ENCODE peak calls at places on chromosomes 2 and 18, in nine cellular contexts. L, U, V, O, M, G, H, K and D are unnamed samples.

GRCh38 chr2:143397886-143398614 is 268.8 kb downstream of the ARHGAP15 start:
- DNase-seq in G (no peak), U (no peak), H (no peak), O (peak), L (peak), M (no peak), K (no peak), V (peak), D (peak)

GRCh38 chr2:238653436-238654109 is 194.3 kb upstream of the TWIST2 start:
- DNase-seq in O (no peak), H (no peak), U (no peak), L (no peak), V (no peak), M (no peak), G (no peak), K (no peak), D (no peak)

GRCh38 chr2:38935568-38936172 is 46.0 kb downstream of the ARHGEF33 start:
- DNase-seq in G (no peak), M (no peak), O (no peak), L (peak), H (no peak), K (peak), V (peak), U (no peak), D (no peak)

GRCh38 chr2:3062476-3063260 is 314.9 kb downstream of the EIPR1 start:
- DNase-seq in V (no peak), H (no peak), O (no peak), M (no peak), K (no peak), G (no peak), U (no peak), L (no peak), D (no peak)

GRCh38 chr18:23982154-23983071 is 32.1 kb upstream of the TTC39C start:
- DNase-seq in L (peak), G (no peak), O (no peak), K (no peak), H (peak), M (no peak), V (peak), U (peak), D (no peak)

GRCh38 chr18:47150824-47151366 is 595 bp upstream of the HDHD2 start:
- DNase-seq in V (no peak), K (no peak), O (no peak), H (peak), G (peak), L (peak), U (peak), M (peak), D (no peak)

GRCh38 chr2:185628985-185629384 is 109.6 kb upstream of the FSIP2 start:
- DNase-seq in M (no peak), K (no peak), O (no peak), U (peak), G (no peak), H (peak), V (no peak), L (peak), D (no peak)

GRCh38 chr2:139271149-139271548 is 491.0 kb upstream of the NXPH2 start:
- DNase-seq in V (no peak), G (no peak), H (no peak), K (no peak), M (no peak), O (no peak), L (no peak), U (peak), D (no peak)

GRCh38 chr18:47899107-47899840 is 31.2 kb downstream of the SMAD2 start:
- DNase-seq in H (peak), U (peak), O (no peak), K (no peak), L (no peak), M (no peak), G (no peak), V (no peak), D (no peak)

GRCh38 chr18:31513189-31513907 is 15.4 kb downstream of the DSG2 start:
- DNase-seq in U (no peak), M (no peak), O (peak), V (peak), K (no peak), G (no peak), L (peak), H (no peak), D (no peak)

DNA sequence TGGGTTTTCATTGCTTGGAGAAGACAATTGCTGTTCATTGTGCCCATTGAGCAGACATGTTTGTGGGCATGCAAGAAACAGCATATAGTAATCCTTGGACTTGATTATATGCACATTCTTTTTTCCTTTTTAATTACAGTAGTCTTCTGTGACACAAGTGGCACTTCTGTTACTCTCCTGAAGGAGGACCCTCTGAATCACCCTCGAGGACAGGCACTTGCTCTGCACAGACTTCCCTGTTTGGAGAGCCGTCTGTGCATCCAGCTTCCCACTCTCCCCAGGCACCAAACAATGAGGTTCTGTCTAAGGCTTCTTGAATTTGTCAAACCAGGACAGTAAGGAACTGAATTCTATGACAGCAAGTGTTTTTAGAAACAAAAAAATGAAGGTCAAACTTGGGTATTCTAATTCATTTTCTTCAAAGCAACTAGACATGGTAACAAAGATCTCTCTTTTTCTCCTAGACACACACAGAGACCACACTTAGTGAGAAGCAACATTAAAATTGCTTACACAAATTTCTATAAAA is 844.6 kb upstream of the ID2 start:
- DNase-seq in U (no peak), M (no peak), K (no peak), H (no peak), V (no peak), G (no peak), O (no peak), L (no peak), D (no peak)
- TF ChIP-seq CTCF in U (no peak), M (no peak), K (no peak), H (no peak), V (no peak), G (no peak), O (no peak), L (no peak), D (no peak)

GRCh38 chr18:63263444-63263843 is 56.1 kb downstream of the BCL2 start:
- DNase-seq in V (no peak), G (no peak), U (no peak), K (no peak), M (no peak), H (no peak), O (no peak), L (no peak), D (no peak)
- H3K4me3 ChIP-seq in V (no peak), G (no peak), U (no peak), K (no peak), M (no peak), H (no peak), O (no peak), L (no peak), D (no peak)

GRCh38 chr2:95277246-95277906 is 3.1 kb downstream of the PROM2 start:
- DNase-seq in G (peak), H (no peak), L (no peak), O (no peak), U (peak), K (no peak), M (peak), V (no peak), D (no peak)
- TF ChIP-seq CTCF in G (peak), H (no peak), L (peak), O (no peak), U (peak), K (no peak), M (no peak), V (no peak), D (no peak)

DNA sequence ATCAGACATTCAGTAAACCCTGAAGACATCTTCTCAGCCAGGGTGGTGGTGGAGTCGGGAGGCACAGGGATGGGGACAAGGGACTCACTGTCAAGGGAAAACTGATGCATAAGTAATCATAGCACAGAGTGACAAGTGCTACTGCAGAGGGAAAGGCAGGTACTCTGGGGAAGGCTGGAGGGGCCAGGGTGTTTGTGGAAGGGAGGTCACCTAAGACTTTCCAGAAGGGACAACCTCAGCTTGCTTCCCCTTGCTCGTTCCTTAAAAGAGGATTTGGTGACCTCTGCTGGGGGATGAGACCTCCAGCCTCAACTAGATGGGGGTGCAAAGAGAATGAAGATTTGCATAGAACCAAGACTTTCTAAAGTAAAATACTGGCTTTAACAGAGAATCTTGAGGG is 99.5 kb downstream of the SLC4A3 start:
- DNase-seq in O (no peak), H (peak), U (peak), M (no peak), L (no peak), K (no peak), G (peak), V (no peak), D (no peak)
- H3K4me3 ChIP-seq in O (no peak), H (no peak), U (no peak), M (no peak), L (no peak), K (no peak), G (no peak), V (no peak), D (no peak)

DNA sequence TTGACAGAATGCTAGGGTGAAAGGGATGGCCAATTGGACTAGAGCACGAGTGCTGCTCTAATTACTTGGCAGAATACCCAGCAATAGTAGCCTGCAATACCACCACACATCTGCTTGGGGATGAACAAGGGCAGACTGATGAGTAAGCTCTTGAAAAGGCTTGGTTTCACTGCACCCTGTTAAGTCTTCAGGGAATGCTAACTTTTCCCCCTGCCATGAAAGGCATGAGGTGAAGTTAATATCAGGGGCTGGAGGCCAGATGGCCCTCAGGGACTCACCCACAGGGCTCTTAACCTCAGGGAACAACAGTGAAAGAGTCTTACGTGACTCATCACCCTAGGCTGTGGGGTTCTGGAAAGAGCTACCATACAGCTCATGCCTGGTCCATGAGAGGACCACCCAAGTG is 51.7 kb upstream of the MYL1 start:
- DNase-seq in M (no peak), U (no peak), H (no peak), L (peak), V (no peak), G (no peak), K (no peak), O (no peak), D (no peak)
- TF ChIP-seq CTCF in M (no peak), U (no peak), H (no peak), L (no peak), V (no peak), G (no peak), K (no peak), O (no peak), D (no peak)

GRCh38 chr2:81483254-81483653 is 1178.7 kb upstream of the LRRTM1 start:
- DNase-seq in H (no peak), G (no peak), O (no peak), V (no peak), K (no peak), M (no peak), L (no peak), U (no peak), D (no peak)
- H3K4me3 ChIP-seq in H (no peak), G (peak), O (no peak), V (no peak), K (no peak), M (no peak), L (no peak), U (no peak), D (no peak)

GRCh38 chr2:229715895-229716507 is 1.6 kb upstream of the DNER start:
- DNase-seq in K (no peak), H (peak), V (peak), U (peak), O (no peak), G (peak), L (peak), M (no peak), D (no peak)
- TF ChIP-seq CTCF in K (no peak), H (peak), V (peak), U (peak), O (peak), G (peak), L (peak), M (no peak), D (peak)

GRCh38 chr2:72824224-72824842 is 1.5 kb downstream of the EXOC6B start:
- DNase-seq in U (peak), L (peak), G (peak), H (no peak), V (peak), M (no peak), K (no peak), O (no peak), D (no peak)

GRCh38 chr2:72827495-72827894 is 1.7 kb upstream of the EXOC6B start:
- DNase-seq in K (no peak), O (no peak), V (no peak), H (no peak), U (no peak), G (no peak), M (no peak), L (no peak), D (no peak)

GRCh38 chr2:72827999-72828646 is 2.3 kb upstream of the EXOC6B start:
- DNase-seq in H (no peak), G (no peak), U (no peak), K (peak), M (no peak), L (peak), O (no peak), V (peak), D (no peak)

GRCh38 chr2:72825271-72826155 is at the start of gene EXOC6B:
- DNase-seq in H (peak), L (peak), K (no peak), M (peak), O (peak), V (peak), G (peak), U (peak), D (peak)

GRCh38 chr2:72826156-72826477 is 284 bp upstream of the EXOC6B start:
- DNase-seq in U (no peak), M (no peak), L (no peak), H (no peak), G (no peak), V (no peak), O (no peak), K (no peak), D (no peak)
- H3K4me3 ChIP-seq in U (peak), M (peak), L (no peak), H (peak), G (peak), V (peak), O (peak), K (no peak), D (peak)

DNA sequence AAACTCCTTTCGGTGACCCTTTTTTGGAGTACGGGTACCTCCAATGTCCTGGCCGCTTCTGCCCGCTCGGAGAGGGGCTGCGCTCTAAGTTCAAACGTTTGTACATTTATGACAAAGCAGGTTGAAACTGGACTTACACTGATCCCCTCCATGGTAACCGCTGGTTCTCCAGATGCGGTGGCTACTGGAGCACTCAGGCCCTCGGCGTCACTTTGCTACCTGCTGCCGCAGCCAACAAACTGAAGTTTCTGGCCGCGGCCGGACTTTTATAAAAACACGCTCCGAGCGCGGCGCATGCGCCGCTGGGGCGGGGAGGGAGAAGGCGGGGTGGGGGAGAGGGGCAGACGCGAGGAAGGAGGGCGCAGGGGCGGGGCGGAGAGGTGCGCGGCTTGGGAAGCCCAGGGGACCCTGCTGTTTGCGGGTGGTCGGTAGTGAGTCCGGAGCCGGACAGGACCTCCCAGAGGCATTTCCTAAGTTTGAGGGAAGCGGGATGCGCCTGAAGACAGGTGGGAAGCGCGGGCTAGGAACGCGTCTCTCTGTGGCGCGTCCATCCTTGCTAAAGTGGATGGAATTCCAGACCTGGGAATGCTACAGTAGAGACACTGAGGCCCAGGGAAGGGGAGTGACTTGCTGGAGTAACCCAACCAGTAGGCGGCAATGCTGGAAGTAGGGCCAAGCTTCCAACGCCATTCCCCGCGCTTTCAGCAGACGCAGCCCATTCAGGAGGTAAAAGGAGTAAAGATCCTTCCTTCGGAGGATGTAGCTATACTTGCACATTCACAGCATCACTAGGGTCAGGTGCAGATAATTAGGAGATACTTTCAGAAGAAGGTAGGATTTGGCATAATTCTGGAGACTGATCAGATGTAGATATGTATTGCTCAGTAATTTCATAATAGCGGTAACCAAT is at the start of gene CXCR4:
- DNase-seq in M (peak), K (no peak), O (no peak), U (peak), G (peak), V (peak), L (peak), H (peak), D (no peak)
- TF ChIP-seq CTCF in M (no peak), K (no peak), O (peak), U (peak), G (no peak), V (no peak), L (no peak), H (peak), D (peak)